ENCODE peak calls at places on chromosome 7, in seven cellular contexts. Q is IMR-90, S is neuronal stem cell, F is H9, P is mesenchymal stem cell, H is mesendoderm, A is trophoblast cell. K is an unnamed sample.

GRCh38 chr7:77566421-77566820 is 29.3 kb downstream of the PTPN12 start:
- DNase-seq in Q (no peak), S (no peak), F (no peak), P (no peak), H (peak; percentile 42), A (no peak), K (no peak)

GRCh38 chr7:14786314-14786895 is 116.1 kb downstream of the DGKB start:
- DNase-seq in Q (no peak), S (no peak), F (no peak), P (no peak), H (no peak), A (no peak), K (no peak)

GRCh38 chr7:41333506-41333905 is 369.4 kb downstream of the INHBA start:
- DNase-seq in Q (peak; percentile 87), S (no peak), F (no peak), P (peak; percentile 65), H (no peak), A (no peak), K (no peak)

GRCh38 chr7:91720255-91720937 is 160.1 kb downstream of the MTERF1 start:
- DNase-seq in Q (peak; percentile 1), S (no peak), F (no peak), P (no peak), H (peak; percentile 3), A (no peak), K (no peak)

GRCh38 chr7:69334706-69335105 is 263.6 kb upstream of the AUTS2 start:
- DNase-seq in Q (no peak), S (no peak), F (no peak), P (no peak), H (no peak), A (peak; percentile 14), K (no peak)

GRCh38 chr7:51471199-51472016 is 154.8 kb upstream of the COBL start:
- DNase-seq in Q (no peak), S (peak; percentile 35), F (peak; percentile 70), P (no peak), H (peak; percentile 52), A (no peak), K (no peak)

GRCh38 chr7:101164071-101164840 is 1.1 kb downstream of the VGF start:
- DNase-seq in Q (peak; percentile 65), S (no peak), F (peak; percentile 82), P (peak; percentile 79), H (peak; percentile 77), A (peak; percentile 73), K (no peak)

GRCh38 chr7:73585196-73585595 is 6.8 kb upstream of the TBL2 start:
- DNase-seq in Q (no peak), S (no peak), F (no peak), P (no peak), H (no peak), A (no peak), K (no peak)

GRCh38 chr7:155818154-155818819 is 6.0 kb upstream of the SHH start:
- DNase-seq in Q (no peak), S (no peak), F (no peak), P (no peak), H (no peak), A (no peak), K (no peak)

GRCh38 chr7:51029586-51030230 is 247.0 kb upstream of the GRB10 start:
- DNase-seq in Q (peak; percentile 92), S (no peak), F (no peak), P (peak; percentile 84), H (no peak), A (peak; percentile 72), K (no peak)

GRCh38 chr7:151736403-151736909 is 140.5 kb downstream of the PRKAG2 start:
- DNase-seq in Q (peak; percentile 96), S (peak; percentile 51), F (no peak), P (peak; percentile 99), H (peak; percentile 90), A (peak; percentile 45), K (peak; percentile 58)

GRCh38 chr7:38682602-38683001 is 51.4 kb upstream of the AMPH start:
- DNase-seq in Q (no peak), S (no peak), F (no peak), P (no peak), H (no peak), A (no peak), K (no peak)

GRCh38 chr7:155964543-155964942 is 152.3 kb upstream of the SHH start:
- DNase-seq in Q (no peak), S (no peak), F (peak; percentile 14), P (no peak), H (no peak), A (no peak), K (peak; percentile 19)

GRCh38 chr7:89738549-89738948 is 415.7 kb upstream of the STEAP1 start:
- DNase-seq in Q (no peak), S (no peak), F (no peak), P (no peak), H (no peak), A (no peak), K (no peak)

GRCh38 chr7:137983308-137984008 is 18.4 kb downstream of the CREB3L2 start:
- DNase-seq in Q (no peak), S (no peak), F (no peak), P (no peak), H (no peak), A (peak; percentile 54), K (no peak)

GRCh38 chr7:40380111-40380510 is 245.3 kb downstream of the SUGCT start:
- DNase-seq in Q (no peak), S (no peak), F (no peak), P (no peak), H (no peak), A (no peak), K (no peak)

GRCh38 chr7:74429153-74429747 is 24.5 kb upstream of the GTF2IRD1 start:
- DNase-seq in Q (peak; percentile 75), S (no peak), F (peak; percentile 84), P (peak; percentile 88), H (peak; percentile 88), A (no peak), K (peak; percentile 73)

GRCh38 chr7:71787513-71787912 is 624.6 kb downstream of the CALN1 start:
- DNase-seq in Q (no peak), S (no peak), F (no peak), P (peak; percentile 3), H (peak; percentile 61), A (no peak), K (no peak)

GRCh38 chr7:26186364-26187311 is 13.9 kb downstream of the HNRNPA2B1 start:
- DNase-seq in Q (no peak), S (no peak), F (no peak), P (no peak), H (no peak), A (no peak), K (no peak)

GRCh38 chr7:80662252-80662651 is 23.8 kb downstream of the CD36 start:
- DNase-seq in Q (no peak), S (no peak), F (no peak), P (no peak), H (no peak), A (no peak), K (no peak)

GRCh38 chr7:150586778-150587152 is 19.6 kb downstream of the GIMAP4 start:
- DNase-seq in Q (no peak), S (no peak), F (no peak), P (no peak), H (no peak), A (peak; percentile 3), K (no peak)

GRCh38 chr7:133794490-133794889 is 332.6 kb upstream of the LRGUK start:
- DNase-seq in Q (peak; percentile 11), S (no peak), F (no peak), P (peak; percentile 26), H (no peak), A (no peak), K (no peak)

GRCh38 chr7:133796778-133797177 is 330.4 kb upstream of the LRGUK start:
- DNase-seq in Q (no peak), S (no peak), F (no peak), P (no peak), H (no peak), A (no peak), K (no peak)

GRCh38 chr7:133797355-133797754 is 329.8 kb upstream of the LRGUK start:
- DNase-seq in Q (no peak), S (no peak), F (no peak), P (no peak), H (no peak), A (no peak), K (no peak)

GRCh38 chr7:133797818-133798485 is 329.2 kb upstream of the LRGUK start:
- DNase-seq in Q (peak; percentile 82), S (no peak), F (no peak), P (peak; percentile 40), H (no peak), A (no peak), K (no peak)

GRCh38 chr7:133795061-133795460 is 332.1 kb upstream of the LRGUK start:
- DNase-seq in Q (no peak), S (no peak), F (no peak), P (no peak), H (no peak), A (no peak), K (no peak)
- H2BK5ac ChIP-seq in Q (no peak overlapping the region), S (no peak overlapping the region), F (no peak overlapping the region), P (no peak overlapping the region), H (no peak overlapping the region), A (no peak overlapping the region), K (no peak overlapping the region)

DNA sequence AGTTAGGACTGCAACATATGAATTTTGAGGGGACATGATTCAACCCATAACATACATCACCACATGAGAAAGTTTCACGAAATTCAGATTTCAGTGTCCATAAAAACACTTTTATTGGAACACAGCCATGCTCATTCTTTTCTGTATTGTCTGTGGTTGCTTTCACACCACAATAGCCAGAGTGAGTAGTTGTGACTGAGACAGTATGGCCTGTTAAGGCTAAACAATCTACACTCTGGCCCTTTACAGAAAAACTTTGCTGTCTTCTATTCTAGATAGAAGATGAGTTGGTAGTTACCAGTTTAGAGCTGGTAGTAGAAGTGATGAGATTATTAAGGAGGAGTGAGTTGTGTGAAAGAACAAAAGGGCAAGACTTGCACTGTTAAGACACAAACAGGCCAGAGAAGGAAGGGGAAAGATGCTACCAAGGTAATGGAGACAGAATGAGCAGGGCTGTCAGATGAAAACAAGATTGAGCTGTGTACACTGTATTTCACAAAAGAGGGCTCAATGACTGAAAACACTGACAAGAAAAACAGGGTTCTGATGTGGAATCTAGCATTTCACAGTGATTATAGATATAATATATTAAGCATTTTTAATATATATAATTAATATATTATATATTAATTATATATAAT is 108.6 kb downstream of the PPP1R3A start:
- DNase-seq in Q (no peak), S (no peak), F (no peak), P (no peak), H (no peak), A (no peak), K (no peak)
- H2BK5ac ChIP-seq in Q (no peak overlapping the region), S (no peak overlapping the region), F (no peak overlapping the region), P (no peak overlapping the region), H (no peak overlapping the region), A (no peak overlapping the region), K (no peak overlapping the region)

GRCh38 chr7:98366562-98366938 is 34.3 kb downstream of the BAIAP2L1 start:
- DNase-seq in Q (no peak), S (no peak), F (no peak), P (no peak), H (no peak), A (no peak), K (no peak)
- H2BK5ac ChIP-seq in Q (no peak overlapping the region), S (peak overlapping the region; percentile 77), F (no peak overlapping the region), P (no peak overlapping the region), H (no peak overlapping the region), A (no peak overlapping the region), K (no peak overlapping the region)

DNA sequence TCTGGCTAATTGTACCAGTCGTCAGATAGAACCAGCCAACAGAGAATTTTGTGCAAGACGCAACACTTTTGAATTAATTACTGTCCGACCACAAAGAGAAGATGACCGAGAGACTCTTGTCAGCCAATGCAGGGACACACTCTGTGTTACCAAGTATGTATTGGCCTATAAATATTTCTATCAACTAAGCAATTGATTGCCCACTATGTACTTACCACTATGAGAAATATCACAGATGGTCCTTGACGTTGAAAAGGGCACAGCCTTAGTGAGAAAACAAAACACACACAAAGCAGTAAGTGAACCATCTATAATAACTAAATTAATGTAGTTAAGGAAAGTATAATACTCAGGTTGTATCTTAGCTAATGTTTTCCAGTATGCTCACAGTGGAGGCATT is 60.0 kb downstream of the ANLN start:
- DNase-seq in Q (no peak), S (no peak), F (no peak), P (no peak), H (no peak), A (no peak), K (no peak)
- H2BK5ac ChIP-seq in Q (peak overlapping the region; percentile 29), S (no peak overlapping the region), F (no peak overlapping the region), P (no peak overlapping the region), H (no peak overlapping the region), A (no peak overlapping the region), K (no peak overlapping the region)